ENCODE peak calls at places on chromosomes 3 and 15, in seven cellular contexts. V, J, E, A, Z, S and D are unnamed samples.

GRCh38 chr15:40618023-40618422 is 24.0 kb downstream of the KNL1 start:
- DNase-seq in S (no peak), A (no peak), J (no peak), V (no peak), E (no peak), Z (no peak), D (no peak)

GRCh38 chr3:51729005-51729633 is 22.3 kb downstream of the GRM2 start:
- DNase-seq in J (no peak), S (no peak), E (no peak), A (no peak), V (no peak), Z (no peak), D (no peak)

GRCh38 chr3:123732447-123732846 is 147.6 kb upstream of the HACD2 start:
- DNase-seq in V (no peak), J (no peak), Z (no peak), A (peak; percentile 90), S (peak; percentile 88), E (no peak), D (no peak)

GRCh38 chr3:181696641-181697230 is 15.0 kb upstream of the SOX2 start:
- DNase-seq in E (no peak), S (no peak), Z (no peak), A (no peak), V (no peak), J (no peak), D (no peak)

GRCh38 chr15:94061041-94061440 is 170.3 kb upstream of the MCTP2 start:
- DNase-seq in Z (no peak), J (no peak), E (no peak), A (no peak), V (no peak), S (no peak), D (no peak)

GRCh38 chr15:70806992-70807712 is 43.8 kb upstream of the UACA start:
- DNase-seq in V (peak; percentile 83), S (no peak), E (no peak), J (peak; percentile 49), A (peak; percentile 45), Z (peak; percentile 30), D (peak; percentile 66)

GRCh38 chr3:52221563-52222318 is 3.7 kb downstream of the TLR9 start:
- DNase-seq in J (peak; percentile 18), V (no peak), Z (no peak), A (no peak), E (no peak), S (no peak), D (peak; percentile 51)

GRCh38 chr3:54760226-54760625 is 167.6 kb downstream of the LRTM1 start:
- DNase-seq in A (peak; percentile 18), Z (no peak), J (no peak), V (no peak), S (no peak), E (no peak), D (no peak)

GRCh38 chr15:85540085-85540797 is 159.8 kb downstream of the AKAP13 start:
- DNase-seq in Z (no peak), A (no peak), E (no peak), S (no peak), V (no peak), J (no peak), D (no peak)

GRCh38 chr3:12553921-12554391 is 2.9 kb upstream of the MKRN2 start:
- DNase-seq in A (peak; percentile 37), Z (no peak), E (peak; percentile 24), V (no peak), J (no peak), S (no peak), D (no peak)

GRCh38 chr15:88108991-88109390 is 147.5 kb downstream of the NTRK3 start:
- DNase-seq in Z (no peak), V (no peak), A (no peak), E (no peak), S (no peak), J (no peak), D (no peak)

GRCh38 chr15:79172032-79172481 is 81.5 kb upstream of the RASGRF1 start:
- DNase-seq in J (no peak), S (no peak), Z (no peak), A (no peak), E (peak; percentile 36), V (no peak), D (no peak)

GRCh38 chr3:149603126-149604074 is 54.4 kb downstream of the WWTR1 start:
- DNase-seq in S (no peak), Z (no peak), J (no peak), V (no peak), E (no peak), A (peak; percentile 76), D (no peak)

GRCh38 chr3:109851854-109852253 is 514.5 kb upstream of the DPPA4 start:
- DNase-seq in Z (no peak), S (no peak), V (no peak), E (no peak), A (no peak), J (no peak), D (no peak)

GRCh38 chr3:122555275-122556071 is 8.6 kb downstream of the PARP9 start:
- DNase-seq in A (no peak), S (no peak), E (no peak), Z (no peak), V (no peak), J (no peak), D (no peak)

GRCh38 chr15:29596266-29596665 is 226.0 kb downstream of the TJP1 start:
- DNase-seq in V (no peak), E (no peak), J (no peak), S (no peak), Z (no peak), A (no peak), D (no peak)

GRCh38 chr3:67018105-67018788 is 20.1 kb downstream of the KBTBD8 start:
- DNase-seq in J (peak; percentile 40), S (no peak), V (no peak), E (no peak), A (peak; percentile 57), Z (no peak), D (no peak)

GRCh38 chr15:48721061-48721810 is 75.7 kb upstream of the FBN1 start:
- DNase-seq in J (no peak), S (no peak), V (peak; percentile 58), E (no peak), A (peak; percentile 58), Z (no peak), D (no peak)

GRCh38 chr3:148092624-148093194 is 605.0 kb upstream of the AGTR1 start:
- DNase-seq in S (no peak), V (no peak), Z (no peak), A (no peak), J (no peak), E (no peak), D (no peak)

GRCh38 chr3:149512073-149512782 is 37.7 kb downstream of the TM4SF4 start:
- DNase-seq in A (peak; percentile 71), J (peak; percentile 62), V (peak; percentile 85), S (no peak), Z (peak; percentile 67), E (peak; percentile 85), D (peak; percentile 57)

GRCh38 chr3:129606522-129607390 is at the start of gene PLXND1:
- DNase-seq in Z (peak; percentile 61), V (peak; percentile 88), S (no peak), E (peak; percentile 90), J (peak; percentile 83), A (peak; percentile 67), D (no peak)

GRCh38 chr3:156150434-156151066 is 30.2 kb downstream of the KCNAB1 start:
- DNase-seq in V (peak; percentile 71), Z (peak; percentile 54), E (peak; percentile 68), A (peak; percentile 78), J (peak; percentile 48), S (peak; percentile 23), D (no peak)

GRCh38 chr15:70240082-70240481 is 142.4 kb upstream of the TLE3 start:
- DNase-seq in A (no peak), V (peak; percentile 14), E (no peak), Z (no peak), J (no peak), S (no peak), D (no peak)

GRCh38 chr15:88301311-88301710 is 44.8 kb upstream of the NTRK3 start:
- DNase-seq in S (no peak), J (no peak), E (no peak), V (no peak), A (no peak), Z (no peak), D (no peak)

GRCh38 chr3:117814975-117815374 is 1105.4 kb downstream of the TUSC7 start:
- DNase-seq in A (peak; percentile 40), V (no peak), J (no peak), Z (no peak), E (no peak), S (no peak), D (no peak)

GRCh38 chr15:62272290-62272689 is 107.2 kb upstream of the C2CD4B start:
- DNase-seq in J (no peak), Z (no peak), E (no peak), A (no peak), S (no peak), V (no peak), D (no peak)
- H3K9me3 ChIP-seq in J (peaks cover 43% of the 10 kb centered on the region), Z (peaks cover 24% of the 10 kb centered on the region), E (no peaks in the 10 kb centered on the region), A (no peaks in the 10 kb centered on the region), S (peaks cover 20% of the 10 kb centered on the region), V (peaks cover 22% of the 10 kb centered on the region), D (peaks cover 37% of the 10 kb centered on the region)

DNA sequence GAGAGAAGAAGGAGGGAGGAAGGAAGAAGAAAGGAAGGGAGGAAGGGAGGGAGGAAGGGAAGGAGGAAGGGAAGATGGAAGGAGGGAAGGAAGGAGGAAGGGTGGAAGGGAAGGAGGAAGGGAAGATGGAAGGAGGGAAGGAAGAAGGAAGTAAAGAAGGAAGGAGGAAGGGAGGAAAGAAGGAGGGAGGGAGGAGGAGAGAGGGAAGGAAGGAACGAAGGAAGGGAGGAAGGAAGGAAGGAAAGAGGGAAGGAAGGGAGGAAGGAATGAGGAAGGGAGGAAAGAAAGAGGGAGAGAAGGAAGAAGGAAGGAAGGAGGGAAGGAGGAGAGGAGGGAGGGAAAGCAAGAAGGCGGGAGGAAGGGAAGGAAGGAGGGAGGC is 31.9 kb upstream of the ALDH1L1 start:
- DNase-seq in E (no peak), Z (no peak), J (no peak), S (no peak), V (no peak), A (no peak), D (no peak)
- H3K9me3 ChIP-seq in E (no peaks in the 10 kb centered on the region), Z (no peaks in the 10 kb centered on the region), J (no peaks in the 10 kb centered on the region), S (peaks cover 21% of the 10 kb centered on the region), V (no peaks in the 10 kb centered on the region), A (no peaks in the 10 kb centered on the region), D (no peaks in the 10 kb centered on the region)

DNA sequence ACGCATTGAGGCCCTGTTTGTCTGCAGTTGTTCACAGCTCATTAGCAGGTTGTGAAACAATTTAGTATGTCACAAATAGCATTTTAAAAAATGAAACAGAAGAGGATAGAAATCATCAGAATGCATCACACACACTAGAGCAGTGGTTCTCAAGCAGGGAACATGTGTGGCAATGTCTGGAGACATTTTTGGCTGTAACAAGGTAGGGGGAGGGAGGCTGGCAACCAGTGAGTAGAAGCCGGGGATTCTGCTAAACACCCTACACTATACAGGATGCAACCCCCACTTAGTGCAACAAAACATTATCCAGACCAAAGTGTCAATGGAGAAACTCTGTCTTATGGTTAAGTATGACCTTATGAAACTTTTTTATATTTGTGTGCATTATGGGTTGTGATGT is 27.3 kb downstream of the BTLA start:
- DNase-seq in Z (no peak), E (no peak), J (no peak), A (no peak), V (no peak), S (no peak), D (no peak)
- H3K9me3 ChIP-seq in Z (no peaks in the 10 kb centered on the region), E (no peaks in the 10 kb centered on the region), J (no peaks in the 10 kb centered on the region), A (no peaks in the 10 kb centered on the region), V (no peaks in the 10 kb centered on the region), S (no peaks in the 10 kb centered on the region), D (no peaks in the 10 kb centered on the region)

DNA sequence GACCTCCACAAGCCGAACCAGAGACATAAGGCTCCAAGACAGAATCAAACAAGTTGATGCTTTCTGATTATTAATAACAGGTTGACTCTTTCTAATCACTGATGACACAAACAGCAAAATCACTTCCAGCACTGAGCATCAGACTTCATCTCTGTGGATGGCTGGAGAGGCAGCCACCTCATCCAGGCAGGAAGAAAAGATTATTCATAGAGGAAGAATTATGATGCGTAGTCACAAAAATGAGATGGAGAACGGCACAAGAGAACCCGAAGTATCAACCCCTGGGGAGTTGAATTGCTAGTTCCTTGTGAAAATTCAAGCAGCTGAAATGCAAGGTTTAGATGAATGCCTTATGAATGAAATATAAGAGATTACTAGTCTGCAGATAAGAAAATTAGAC is 49.9 kb upstream of the LMCD1 start:
- DNase-seq in Z (no peak), V (no peak), A (no peak), S (no peak), E (no peak), J (no peak), D (no peak)
- H3K9me3 ChIP-seq in Z (no peaks in the 10 kb centered on the region), V (no peaks in the 10 kb centered on the region), A (no peaks in the 10 kb centered on the region), S (no peaks in the 10 kb centered on the region), E (no peaks in the 10 kb centered on the region), J (no peaks in the 10 kb centered on the region), D (no peaks in the 10 kb centered on the region)